ENCODE peak calls at places on chromosomes 12 and 14, in five cellular contexts. Y, E, D, G and R are unnamed samples.

GRCh38 chr14:41285193-41285748 is 321.4 kb upstream of the LRFN5 start:
- DNase-seq in Y (no peak), G (no peak), D (no peak), E (no peak), R (peak)

GRCh38 chr14:74936151-74936550 is 13.1 kb upstream of the RPS6KL1 start:
- DNase-seq in D (no peak), Y (no peak), G (no peak), E (no peak), R (no peak)

GRCh38 chr14:61559641-61560201 is 135.6 kb upstream of the HIF1A start:
- DNase-seq in E (no peak), D (peak), Y (no peak), G (no peak), R (no peak)

GRCh38 chr14:105385698-105386365 is 12.5 kb upstream of the TEX22 start:
- DNase-seq in E (no peak), D (no peak), Y (no peak), G (no peak), R (no peak)

GRCh38 chr12:1839464-1839863 is 19.1 kb downstream of the LRTM2 start:
- DNase-seq in Y (no peak), E (no peak), D (no peak), G (no peak), R (no peak)

GRCh38 chr14:103191856-103192835 is 68.9 kb downstream of the TNFAIP2 start:
- DNase-seq in D (peak), G (no peak), Y (no peak), E (no peak), R (no peak)

GRCh38 chr12:94954029-94954685 is 49.3 kb downstream of the NDUFA12 start:
- DNase-seq in E (no peak), Y (no peak), G (no peak), D (no peak), R (peak)

GRCh38 chr14:33412450-33412849 is 473.8 kb downstream of the NPAS3 start:
- DNase-seq in G (no peak), E (no peak), D (no peak), Y (no peak), R (no peak)

GRCh38 chr12:12919666-12920435 is 28.5 kb downstream of the GPRC5A start:
- DNase-seq in E (no peak), D (no peak), Y (no peak), G (no peak), R (no peak)

GRCh38 chr12:65025070-65025469 is 96.0 kb downstream of the WIF1 start:
- DNase-seq in E (no peak), Y (no peak), G (no peak), D (no peak), R (no peak)

GRCh38 chr14:39734306-39734705 is 302.1 kb upstream of the FBXO33 start:
- DNase-seq in D (no peak), E (no peak), Y (no peak), G (no peak), R (no peak)

GRCh38 chr14:94754391-94754942 is 15.4 kb downstream of the GSC start:
- DNase-seq in G (no peak), E (no peak), D (no peak), Y (no peak), R (no peak)

GRCh38 chr12:13913371-13913770 is 68.0 kb downstream of the GRIN2B start:
- DNase-seq in G (no peak), Y (no peak), D (no peak), E (no peak), R (no peak)

GRCh38 chr14:87231336-87232026 is 761.5 kb downstream of the GALC start:
- DNase-seq in G (no peak), Y (no peak), D (no peak), E (no peak), R (no peak)

GRCh38 chr14:22370084-22370847 is 218.8 kb downstream of the DAD1 start:
- DNase-seq in G (no peak), D (peak), E (no peak), Y (peak), R (no peak)

GRCh38 chr12:99769581-99769980 is 122.0 kb downstream of the GARIN6 start:
- DNase-seq in E (no peak), Y (no peak), G (no peak), D (no peak), R (no peak)

GRCh38 chr14:52015411-52016030 is 26.2 kb downstream of the RTRAF start:
- DNase-seq in E (no peak), Y (no peak), D (no peak), G (no peak), R (no peak)

GRCh38 chr12:34401659-34402227 is 379.4 kb downstream of the ALG10 start:
- DNase-seq in E (no peak), Y (no peak), D (peak), G (no peak), R (no peak)

GRCh38 chr12:65896743-65897142 is 72.5 kb downstream of the HMGA2 start:
- DNase-seq in Y (no peak), G (no peak), E (no peak), D (no peak), R (no peak)

GRCh38 chr12:62922539-62922938 is 12.4 kb downstream of the PPM1H start:
- DNase-seq in E (no peak), G (no peak), D (no peak), Y (no peak), R (no peak)

GRCh38 chr14:90644882-90645281 is 171.3 kb downstream of the TTC7B start:
- DNase-seq in Y (no peak), G (no peak), D (no peak), E (no peak), R (peak)

GRCh38 chr12:7207866-7208612 is 18.6 kb downstream of the PEX5 start:
- DNase-seq in Y (no peak), D (no peak), G (no peak), E (no peak), R (no peak)

GRCh38 chr12:13289644-13290285 is 93.2 kb downstream of the EMP1 start:
- DNase-seq in E (no peak), D (no peak), Y (no peak), G (no peak), R (peak)

GRCh38 chr14:71119075-71119474 is 211.8 kb downstream of the PCNX1 start:
- DNase-seq in Y (no peak), E (no peak), D (no peak), G (no peak), R (no peak)

GRCh38 chr12:57476162-57476992 is 3.3 kb downstream of the ARHGAP9 start:
- DNase-seq in Y (no peak), G (no peak), D (no peak), E (peak), R (no peak)

GRCh38 chr14:103662591-103662990 is 33.6 kb downstream of the KLC1 start:
- DNase-seq in D (no peak), G (no peak), Y (no peak), E (no peak), R (no peak)

GRCh38 chr12:133081408-133081806 is 684 bp downstream of the ZNF140 start:
- DNase-seq in E (no peak), G (no peak), D (no peak), Y (peak), R (no peak)

GRCh38 chr12:108700833-108701450 is 30.4 kb downstream of the CORO1C start:
- DNase-seq in Y (no peak), E (no peak), G (no peak), D (no peak), R (no peak)

GRCh38 chr12:58293308-58293983 is 352.1 kb downstream of the ATP23 start:
- DNase-seq in G (no peak), E (no peak), D (no peak), Y (no peak), R (peak)

GRCh38 chr12:11836282-11836963 is 186.9 kb downstream of the ETV6 start:
- DNase-seq in D (peak), G (peak), E (no peak), Y (no peak), R (no peak)

GRCh38 chr12:89960011-89960507 is 251.4 kb upstream of the ATP2B1 start:
- DNase-seq in Y (no peak), G (no peak), E (no peak), D (no peak), R (no peak)

GRCh38 chr12:65937181-65937641 is 112.9 kb downstream of the HMGA2 start:
- DNase-seq in G (no peak), Y (no peak), E (no peak), D (no peak), R (no peak)

GRCh38 chr14:91510171-91511013 is at the start of gene PPP4R3A:
- DNase-seq in E (peak), Y (peak), D (peak), G (peak), R (peak)

GRCh38 chr12:111093428-111094142 is 173.2 kb upstream of the MYL2 start:
- DNase-seq in D (no peak), E (peak), G (no peak), Y (no peak), R (no peak)

GRCh38 chr12:117361905-117362304 is 479 bp upstream of the NOS1 start:
- DNase-seq in E (no peak), G (no peak), Y (no peak), D (no peak), R (no peak)

GRCh38 chr12:117365072-117365616 is 3.7 kb upstream of the NOS1 start:
- DNase-seq in E (no peak), Y (no peak), D (no peak), G (no peak), R (no peak)

GRCh38 chr12:117362391-117362790 is 965 bp upstream of the NOS1 start:
- DNase-seq in Y (no peak), D (no peak), E (no peak), G (no peak), R (no peak)

GRCh38 chr12:117363953-117364486 is 2.6 kb upstream of the NOS1 start:
- DNase-seq in G (no peak), Y (no peak), D (no peak), E (no peak), R (no peak)

GRCh38 chr12:117363263-117363662 is 1.8 kb upstream of the NOS1 start:
- DNase-seq in E (no peak), Y (no peak), G (no peak), D (no peak), R (no peak)
- H3K4me3 ChIP-seq in E (no peak), Y (no peak), G (no peak), D (no peak), R (no peak)

DNA sequence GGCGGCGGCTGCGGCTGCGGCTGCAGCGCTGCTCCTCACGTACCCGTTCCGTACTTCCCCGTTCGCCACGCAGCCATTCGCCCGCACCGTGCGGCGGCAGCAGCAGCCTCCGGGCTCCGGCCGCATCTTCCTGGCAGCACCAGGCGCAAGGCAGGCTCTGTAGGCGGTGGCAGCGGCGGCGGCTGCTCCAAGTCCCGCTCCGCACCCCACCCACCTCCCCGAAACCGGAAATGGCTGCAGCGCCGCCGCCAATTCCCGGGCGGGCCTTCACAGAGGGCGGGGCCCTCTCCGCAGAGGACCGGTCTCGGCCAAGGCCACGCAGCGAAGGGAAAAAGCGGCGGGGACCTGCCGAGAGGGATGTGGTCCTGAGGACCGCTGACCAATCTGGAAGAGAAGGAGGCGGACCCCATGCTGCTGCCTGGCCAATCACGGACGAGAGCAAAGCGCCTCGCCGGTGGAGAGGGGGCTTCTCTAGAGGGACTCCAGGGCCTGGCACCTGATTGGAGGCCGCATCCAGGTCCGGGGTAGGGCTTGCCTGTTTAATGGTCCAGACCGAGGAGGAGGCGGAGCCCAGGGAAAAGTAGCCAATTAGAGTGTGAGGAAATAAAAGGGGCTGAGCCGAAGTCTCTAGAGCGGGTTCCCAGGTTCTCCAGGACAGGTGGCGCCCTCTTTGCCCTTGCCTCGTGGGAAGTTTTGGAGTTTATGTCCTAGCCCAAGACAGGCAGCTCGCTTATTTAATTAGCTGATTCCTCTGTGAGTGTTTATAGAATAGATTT is at the start of gene SPTLC2:
- DNase-seq in G (peak), E (peak), Y (peak), D (peak), R (peak)
- H3K4me3 ChIP-seq in G (peak), E (peak), Y (peak), D (peak), R (peak)

DNA sequence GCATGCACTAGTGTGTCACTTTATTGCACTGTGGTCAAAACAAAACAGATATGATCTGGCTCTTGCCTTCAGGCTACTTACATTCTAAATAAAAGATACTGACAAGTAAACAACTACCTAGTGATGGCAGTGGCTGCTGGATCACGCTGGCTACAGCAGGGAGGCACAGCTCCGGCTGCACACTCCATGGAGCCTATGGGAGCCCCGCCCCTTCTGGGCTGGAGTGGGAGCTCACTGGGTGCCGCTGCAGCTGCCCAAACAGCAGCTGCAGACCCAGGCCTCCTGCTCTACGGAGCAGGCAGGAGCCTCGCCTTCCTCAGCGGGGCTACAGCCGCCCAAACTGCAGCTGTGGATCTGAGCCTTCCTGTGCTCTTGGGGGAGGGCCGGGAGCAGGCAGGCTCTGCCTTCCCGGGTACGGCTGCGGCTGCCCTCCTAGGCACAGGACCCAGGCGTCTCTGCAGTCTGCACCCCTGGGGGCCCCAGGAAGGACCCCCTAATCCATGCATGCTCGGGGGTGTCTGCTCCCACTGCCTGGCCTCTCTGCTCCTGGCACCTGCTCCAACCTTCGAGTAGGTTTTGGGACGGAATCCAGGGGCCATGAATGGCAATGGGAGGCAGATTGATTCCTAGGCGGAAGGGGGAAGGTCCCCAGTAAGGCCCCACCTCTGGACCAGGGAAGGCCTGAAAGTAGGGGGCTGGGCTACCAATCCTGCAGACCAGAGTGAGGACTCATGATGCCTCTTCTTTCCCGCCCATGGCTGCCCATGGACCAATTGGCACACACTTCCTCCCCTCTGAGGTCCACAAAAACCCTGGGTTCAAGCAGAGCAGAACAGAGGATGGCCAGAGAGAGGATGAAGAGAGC is 253.1 kb downstream of the ANO6 start:
- DNase-seq in G (no peak), Y (no peak), E (no peak), D (no peak), R (no peak)
- H3K4me3 ChIP-seq in G (no peak), Y (no peak), E (no peak), D (no peak), R (no peak)

GRCh38 chr12:91332305-91332704 is 149.7 kb upstream of the DCN start:
- DNase-seq in D (no peak), E (no peak), Y (no peak), G (no peak), R (no peak)
- H3K4me3 ChIP-seq in D (no peak), E (no peak), Y (no peak), G (no peak), R (no peak)

DNA sequence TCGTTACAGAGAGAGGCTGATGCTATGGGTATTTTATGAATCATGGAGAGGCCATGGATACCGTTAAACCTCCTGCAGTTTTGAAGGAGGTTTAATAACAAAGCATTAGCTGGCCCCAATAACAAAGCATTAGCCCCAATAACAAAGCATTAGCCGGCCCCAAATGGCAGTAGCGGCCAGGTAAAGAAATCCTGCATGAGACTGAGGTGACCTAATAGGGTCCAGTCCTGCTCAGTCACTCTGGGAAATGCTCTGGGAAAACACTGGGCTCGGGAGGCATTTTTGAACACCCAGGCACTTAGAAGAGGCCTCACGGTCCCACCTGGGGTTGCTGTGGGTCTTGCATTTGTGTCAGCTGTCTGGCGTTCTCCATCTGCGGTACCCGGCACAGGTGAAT is 776 bp upstream of the RIN3 start:
- DNase-seq in E (no peak), D (no peak), G (no peak), Y (no peak), R (no peak)
- H3K4me3 ChIP-seq in E (peak), D (peak), G (peak), Y (peak), R (peak)

GRCh38 chr12:49548822-49549648 is 10.2 kb downstream of the KCNH3 start:
- DNase-seq in E (no peak), D (no peak), G (no peak), Y (peak), R (no peak)
- H3K4me3 ChIP-seq in E (peak), D (peak), G (peak), Y (peak), R (peak)